ENCODE peak calls at places on chromosomes 12 and 14, in ten cellular contexts. P is tibial artery, A is H9, R is thoracic aorta, N is mucosa of descending colon, H is colonic mucosa, O is GM12865, E is PC-3, C is A549, I is sigmoid colon. T is an unnamed sample.

GRCh38 chr12:116542345-116542950 is 16.7 kb upstream of the MAP1LC3B2 start:
- DNase-seq in P (no peak), A (no peak), R (no peak), N (no peak), H (no peak), O (no peak), E (peak; percentile 62), C (no peak), I (peak; percentile 61), T (no peak)

GRCh38 chr12:51636581-51636980 is 45.5 kb downstream of the SCN8A start:
- DNase-seq in P (no peak), A (no peak), R (no peak), N (no peak), H (no peak), O (no peak), E (peak; percentile 83), C (no peak), I (no peak), T (no peak)

GRCh38 chr12:4763549-4763948 is 43.3 kb downstream of the GALNT8 start:
- DNase-seq in P (no peak), A (peak; percentile 99), R (no peak), N (peak; percentile 67), H (peak; percentile 37), O (no peak), E (no peak), C (peak; percentile 31), I (peak; percentile 75), T (peak; percentile 43)

GRCh38 chr14:81450100-81450531 is 50.0 kb upstream of the STON2 start:
- DNase-seq in P (no peak), A (peak; percentile 63), R (no peak), N (no peak), H (no peak), O (no peak), E (no peak), C (no peak), I (peak; percentile 82), T (no peak)

GRCh38 chr14:34693228-34693939 is 21.0 kb downstream of the CFL2 start:
- DNase-seq in P (no peak), A (peak; percentile 94), R (no peak), N (peak; percentile 64), H (peak; percentile 57), O (no peak), E (peak; percentile 32), C (peak; percentile 68), I (no peak), T (no peak)

GRCh38 chr14:67999290-67999689 is 179.7 kb downstream of the RAD51B start:
- DNase-seq in P (no peak), A (no peak), R (no peak), N (no peak), H (no peak), O (no peak), E (peak; percentile 19), C (no peak), I (no peak), T (no peak)

GRCh38 chr12:79655036-79655435 is 35.7 kb downstream of the PAWR start:
- DNase-seq in P (no peak), A (no peak), R (no peak), N (no peak), H (no peak), O (no peak), E (no peak), C (no peak), I (no peak), T (no peak)

GRCh38 chr12:118448341-118448740 is 72.0 kb downstream of the SUDS3 start:
- DNase-seq in P (no peak), A (no peak), R (no peak), N (no peak), H (no peak), O (no peak), E (no peak), C (no peak), I (no peak), T (no peak)

GRCh38 chr12:52826611-52827498 is 7.3 kb downstream of the KRT79 start:
- DNase-seq in P (no peak), A (no peak), R (no peak), N (no peak), H (no peak), O (no peak), E (no peak), C (no peak), I (no peak), T (no peak)

GRCh38 chr14:50357753-50358380 is 38.8 kb downstream of the CDKL1 start:
- DNase-seq in P (no peak), A (no peak), R (no peak), N (no peak), H (no peak), O (no peak), E (no peak), C (no peak), I (no peak), T (no peak)

GRCh38 chr12:42663621-42664020 is 74.1 kb upstream of the PRICKLE1 start:
- DNase-seq in P (no peak), A (no peak), R (no peak), N (no peak), H (no peak), O (no peak), E (no peak), C (no peak), I (no peak), T (no peak)

GRCh38 chr12:16586350-16587109 is 19.4 kb downstream of the LMO3 start:
- DNase-seq in P (peak; percentile 65), A (no peak), R (no peak), N (no peak), H (no peak), O (no peak), E (no peak), C (no peak), I (peak; percentile 88), T (no peak)

DNA sequence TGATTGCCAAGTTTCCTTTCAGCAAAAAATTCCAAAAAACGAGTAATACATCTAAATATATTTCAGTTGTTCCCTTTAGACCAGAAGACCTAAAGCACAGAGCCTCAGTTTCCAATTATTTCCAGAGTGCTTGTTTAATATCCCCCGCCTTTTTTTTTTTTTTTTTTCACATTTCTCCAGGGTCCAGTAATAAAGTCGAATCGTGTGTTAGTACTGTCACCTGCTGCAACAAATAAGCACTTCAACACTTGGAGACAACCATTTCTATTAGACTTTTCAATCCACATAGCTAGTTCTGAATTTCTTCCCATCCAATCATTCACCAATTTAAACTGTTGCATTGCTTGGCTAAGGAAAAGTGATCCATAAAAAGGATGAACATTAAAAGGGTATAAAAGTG is 13.6 kb downstream of the PDE6H start:
- DNase-seq in P (no peak), A (no peak), R (no peak), N (no peak), H (no peak), O (no peak), E (no peak), C (no peak), I (no peak), T (no peak)
- TF ChIP-seq CTCF in P (no peak), A (no peak), R (no peak), N (no peak), H (no peak), O (peak; percentile 7), E (peak; percentile 26), C (no peak), I (no peak), T (peak; percentile 15)

GRCh38 chr14:57390037-57390805 is at the start of gene NAA30:
- DNase-seq in P (peak; percentile 95), A (peak; percentile 96), R (peak; percentile 84), N (peak; percentile 96), H (peak; percentile 94), O (peak; percentile 97), E (peak; percentile 100), C (peak; percentile 81), I (peak; percentile 94), T (peak; percentile 48)

GRCh38 chr14:57391609-57392195 is 1.3 kb downstream of the NAA30 start:
- DNase-seq in P (no peak), A (no peak), R (no peak), N (no peak), H (peak; percentile 23), O (no peak), E (peak; percentile 53), C (no peak), I (no peak), T (no peak)

GRCh38 chr14:57390806-57391562 is 598 bp downstream of the NAA30 start:
- DNase-seq in P (peak; percentile 36), A (peak; percentile 43), R (no peak), N (peak; percentile 72), H (peak; percentile 36), O (peak; percentile 56), E (peak; percentile 61), C (peak; percentile 14), I (peak; percentile 67), T (no peak)

GRCh38 chr14:57389646-57390036 is 745 bp upstream of the NAA30 start:
- DNase-seq in P (no peak), A (peak; percentile 51), R (no peak), N (no peak), H (no peak), O (no peak), E (no peak), C (no peak), I (no peak), T (no peak)

GRCh38 chr14:57392830-57393229 is 2.4 kb downstream of the NAA30 start:
- DNase-seq in P (no peak), A (no peak), R (no peak), N (no peak), H (no peak), O (no peak), E (no peak), C (no peak), I (no peak), T (no peak)
- TF ChIP-seq CTCF in P (no peak), A (no peak), R (no peak), N (no peak), H (no peak), O (no peak), E (no peak), C (no peak), I (no peak), T (no peak)

GRCh38 chr12:128951448-128951847 is 98.2 kb downstream of the GLT1D1 start:
- DNase-seq in P (no peak), A (no peak), R (no peak), N (no peak), H (no peak), O (no peak), E (no peak), C (no peak), I (no peak), T (no peak)
- TF ChIP-seq CTCF in P (no peak), A (peak; percentile 18), R (no peak), N (no peak), H (no peak), O (no peak), E (no peak), C (no peak), I (no peak), T (no peak)

DNA sequence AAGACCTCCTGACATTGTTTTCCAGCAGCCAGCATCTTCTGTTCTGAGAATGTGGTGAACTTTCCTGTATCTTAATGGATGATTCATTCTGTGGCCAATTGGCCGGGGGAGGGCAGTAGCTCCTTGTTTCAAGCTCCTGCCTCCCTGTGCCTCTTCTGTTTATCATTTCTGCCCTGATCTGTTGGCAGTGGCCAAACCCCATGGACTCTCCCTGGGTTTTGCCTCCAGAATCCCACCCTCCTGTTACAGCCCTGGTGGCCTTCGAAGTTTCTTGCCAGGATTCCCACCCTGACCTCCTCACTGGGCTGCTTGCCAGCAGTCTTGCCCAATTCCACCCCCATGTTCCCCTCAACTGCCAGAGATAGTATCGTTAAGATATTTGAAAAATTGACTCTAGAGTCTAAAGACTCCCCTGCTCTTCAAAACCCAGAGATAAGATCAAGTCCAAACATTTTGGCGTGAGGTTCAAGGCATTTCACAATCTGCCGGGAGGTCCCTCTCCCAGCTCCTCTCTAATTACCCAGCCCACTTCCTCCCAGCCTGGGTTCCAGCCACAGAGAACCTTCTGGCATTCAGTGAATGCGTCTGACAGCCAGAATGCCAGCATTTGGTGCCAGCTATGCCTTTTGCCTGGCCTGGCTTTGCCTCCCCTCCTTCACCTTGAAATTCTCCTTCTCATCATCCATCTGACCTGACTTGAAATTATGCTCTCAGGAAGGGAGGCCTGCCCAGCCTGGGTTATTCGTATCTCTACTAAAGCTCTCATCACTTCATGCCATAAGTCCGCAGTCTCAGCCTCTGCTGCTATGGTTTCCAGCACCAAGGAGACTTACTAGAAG is 37.7 kb upstream of the TXNRD1 start:
- DNase-seq in P (peak; percentile 93), A (no peak), R (peak; percentile 62), N (peak; percentile 30), H (peak; percentile 49), O (no peak), E (peak; percentile 85), C (peak; percentile 81), I (peak; percentile 97), T (no peak)
- TF ChIP-seq CTCF in P (peak; percentile 32), A (no peak), R (peak; percentile 22), N (no peak), H (no peak), O (peak; percentile 1), E (peak; percentile 81), C (peak; percentile 70), I (no peak), T (no peak)